ENCODE peak calls at places on chromosomes 4 and X, in ten cellular contexts. One of them, this sample, is unnamed.

GRCh38 chr4:93747220-93747619 is 81.3 kb upstream of the ATOH1 start:
- DNase-seq in suprapubic skin: no peak
- DNase-seq in OCI-LY7: no peak
- DNase-seq in tibial artery: no peak
- DNase-seq in H9: no peak
- DNase-seq in retinal pigment epithelial cell: no peak
- DNase-seq in natural killer cell: no peak
- DNase-seq in Peyer's patch: no peak
- DNase-seq in fibroblast of mammary gland: no peak
- DNase-seq in left lung: no peak
- DNase-seq in this sample: no peak

GRCh38 chr4:139849219-139849618 is 183.6 kb downstream of the MGST2 start:
- DNase-seq in natural killer cell: no peak
- DNase-seq in H9: no peak
- DNase-seq in Peyer's patch: no peak
- DNase-seq in left lung: no peak
- DNase-seq in fibroblast of mammary gland: no peak
- DNase-seq in tibial artery: no peak
- DNase-seq in suprapubic skin: no peak
- DNase-seq in OCI-LY7: no peak
- DNase-seq in retinal pigment epithelial cell: no peak
- DNase-seq in this sample: no peak

GRCh38 chr4:165101641-165102040 is 11.0 kb downstream of the TMEM192 start:
- DNase-seq in OCI-LY7: no peak
- DNase-seq in retinal pigment epithelial cell: no peak
- DNase-seq in tibial artery: no peak
- DNase-seq in H9: no peak
- DNase-seq in natural killer cell: no peak
- DNase-seq in suprapubic skin: no peak
- DNase-seq in left lung: no peak
- DNase-seq in fibroblast of mammary gland: no peak
- DNase-seq in Peyer's patch: no peak
- DNase-seq in this sample: no peak

GRCh38 chr4:165368114-165368513 is 10.7 kb upstream of the CPE start:
- DNase-seq in fibroblast of mammary gland: no peak
- DNase-seq in retinal pigment epithelial cell: no peak
- DNase-seq in suprapubic skin: no peak
- DNase-seq in Peyer's patch: no peak
- DNase-seq in OCI-LY7: no peak
- DNase-seq in left lung: no peak
- DNase-seq in H9: no peak
- DNase-seq in tibial artery: no peak
- DNase-seq in natural killer cell: no peak
- DNase-seq in this sample: no peak

GRCh38 chr4:115366390-115366789 is 253.0 kb upstream of the NDST4 start:
- DNase-seq in left lung: no peak
- DNase-seq in suprapubic skin: no peak
- DNase-seq in natural killer cell: no peak
- DNase-seq in H9: no peak
- DNase-seq in tibial artery: no peak
- DNase-seq in OCI-LY7: no peak
- DNase-seq in fibroblast of mammary gland: no peak
- DNase-seq in retinal pigment epithelial cell: no peak
- DNase-seq in Peyer's patch: no peak
- DNase-seq in this sample: no peak

GRCh38 chr4:112557676-112558411 is 41.9 kb upstream of the NEUROG2 start:
- DNase-seq in Peyer's patch: no peak
- DNase-seq in OCI-LY7: no peak
- DNase-seq in left lung: no peak
- DNase-seq in retinal pigment epithelial cell: no peak
- DNase-seq in H9: no peak
- DNase-seq in fibroblast of mammary gland: no peak
- DNase-seq in natural killer cell: no peak
- DNase-seq in tibial artery: no peak
- DNase-seq in suprapubic skin: no peak
- DNase-seq in this sample: no peak

GRCh38 chr4:139901516-139902327 is 236.1 kb downstream of the MGST2 start:
- DNase-seq in natural killer cell: no peak
- DNase-seq in OCI-LY7: no peak
- DNase-seq in suprapubic skin: no peak
- DNase-seq in tibial artery: no peak
- DNase-seq in retinal pigment epithelial cell: no peak
- DNase-seq in H9: no peak
- DNase-seq in Peyer's patch: no peak
- DNase-seq in left lung: no peak
- DNase-seq in fibroblast of mammary gland: peak
- DNase-seq in this sample: no peak

GRCh38 chr4:2071252-2071911 is 12.3 kb downstream of the NAT8L start:
- DNase-seq in H9: no peak
- DNase-seq in fibroblast of mammary gland: no peak
- DNase-seq in Peyer's patch: no peak
- DNase-seq in left lung: no peak
- DNase-seq in OCI-LY7: no peak
- DNase-seq in retinal pigment epithelial cell: no peak
- DNase-seq in natural killer cell: no peak
- DNase-seq in tibial artery: peak
- DNase-seq in suprapubic skin: peak
- DNase-seq in this sample: no peak

GRCh38 chr4:153242848-153243324 is 38.6 kb downstream of the TRIM2 start:
- DNase-seq in retinal pigment epithelial cell: no peak
- DNase-seq in OCI-LY7: no peak
- DNase-seq in left lung: no peak
- DNase-seq in natural killer cell: no peak
- DNase-seq in H9: no peak
- DNase-seq in tibial artery: no peak
- DNase-seq in Peyer's patch: no peak
- DNase-seq in fibroblast of mammary gland: no peak
- DNase-seq in suprapubic skin: no peak
- DNase-seq in this sample: no peak

GRCh38 chr4:66855956-66856355 is 689.3 kb downstream of the CENPC start:
- DNase-seq in OCI-LY7: no peak
- DNase-seq in fibroblast of mammary gland: peak
- DNase-seq in retinal pigment epithelial cell: peak
- DNase-seq in H9: no peak
- DNase-seq in tibial artery: no peak
- DNase-seq in left lung: no peak
- DNase-seq in suprapubic skin: no peak
- DNase-seq in natural killer cell: no peak
- DNase-seq in Peyer's patch: no peak
- DNase-seq in this sample: no peak

DNA sequence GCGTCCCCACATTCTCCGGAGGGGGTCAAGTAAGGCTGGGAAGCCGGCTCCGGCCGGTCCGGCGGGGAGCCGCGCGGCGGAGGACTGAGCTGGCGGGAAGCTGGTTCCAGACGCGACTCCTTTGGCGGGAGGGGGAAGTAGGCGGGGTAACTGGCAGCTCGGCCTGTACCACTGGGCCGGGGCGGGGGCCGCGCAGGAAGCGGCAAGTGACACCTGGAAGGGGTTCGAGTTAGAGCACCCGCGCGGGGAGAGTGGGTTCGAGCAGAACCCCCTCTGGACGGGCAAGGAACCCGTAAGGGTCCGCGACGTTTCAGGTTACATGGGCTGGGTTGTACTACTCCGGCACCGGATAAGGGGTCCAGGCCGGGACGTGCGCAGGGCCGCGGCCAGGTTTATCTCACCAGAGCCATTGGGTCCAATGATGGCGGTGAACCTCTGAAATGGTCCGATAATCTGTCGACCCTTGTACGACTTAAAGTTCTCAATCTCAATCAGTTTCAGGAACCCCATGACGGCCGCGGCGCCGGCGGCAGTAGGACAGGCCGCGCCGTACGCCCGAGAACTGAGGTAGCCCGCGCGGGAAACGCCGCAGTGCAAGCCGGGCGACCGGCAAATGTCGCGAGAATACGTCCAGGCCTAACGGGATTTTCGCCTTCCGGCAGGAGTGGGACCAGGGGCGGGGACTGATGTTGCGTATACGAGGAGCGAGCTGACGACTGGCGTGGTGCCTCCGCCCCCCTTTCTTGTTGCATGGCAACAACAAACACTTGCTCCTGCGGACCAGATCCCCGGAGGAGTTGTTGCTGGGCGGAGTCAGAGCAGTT is at the start of the genes RIBC1 and SMC1A:
- DNase-seq in fibroblast of mammary gland: peak
- DNase-seq in suprapubic skin: peak
- DNase-seq in retinal pigment epithelial cell: peak
- DNase-seq in OCI-LY7: peak
- DNase-seq in left lung: peak
- DNase-seq in tibial artery: peak
- DNase-seq in natural killer cell: peak
- DNase-seq in H9: peak
- DNase-seq in Peyer's patch: peak
- DNase-seq in this sample: peak
- TF ChIP-seq CTCF in fibroblast of mammary gland: no peak
- TF ChIP-seq CTCF in suprapubic skin: no peak
- TF ChIP-seq CTCF in retinal pigment epithelial cell: no peak
- TF ChIP-seq CTCF in OCI-LY7: no peak
- TF ChIP-seq CTCF in left lung: no peak
- TF ChIP-seq CTCF in tibial artery: no peak
- TF ChIP-seq CTCF in natural killer cell: no peak
- TF ChIP-seq CTCF in H9: no peak
- TF ChIP-seq CTCF in Peyer's patch: peak
- TF ChIP-seq CTCF in this sample: no peak

GRCh38 chr4:161813889-161814288 is 349.9 kb downstream of the FSTL5 start:
- DNase-seq in OCI-LY7: no peak
- DNase-seq in Peyer's patch: no peak
- DNase-seq in left lung: no peak
- DNase-seq in natural killer cell: no peak
- DNase-seq in suprapubic skin: no peak
- DNase-seq in H9: no peak
- DNase-seq in fibroblast of mammary gland: no peak
- DNase-seq in retinal pigment epithelial cell: no peak
- DNase-seq in tibial artery: no peak
- DNase-seq in this sample: no peak
- TF ChIP-seq CTCF in OCI-LY7: no peak
- TF ChIP-seq CTCF in Peyer's patch: no peak
- TF ChIP-seq CTCF in left lung: no peak
- TF ChIP-seq CTCF in natural killer cell: no peak
- TF ChIP-seq CTCF in suprapubic skin: no peak
- TF ChIP-seq CTCF in H9: no peak
- TF ChIP-seq CTCF in fibroblast of mammary gland: no peak
- TF ChIP-seq CTCF in retinal pigment epithelial cell: no peak
- TF ChIP-seq CTCF in tibial artery: no peak
- TF ChIP-seq CTCF in this sample: no peak

DNA sequence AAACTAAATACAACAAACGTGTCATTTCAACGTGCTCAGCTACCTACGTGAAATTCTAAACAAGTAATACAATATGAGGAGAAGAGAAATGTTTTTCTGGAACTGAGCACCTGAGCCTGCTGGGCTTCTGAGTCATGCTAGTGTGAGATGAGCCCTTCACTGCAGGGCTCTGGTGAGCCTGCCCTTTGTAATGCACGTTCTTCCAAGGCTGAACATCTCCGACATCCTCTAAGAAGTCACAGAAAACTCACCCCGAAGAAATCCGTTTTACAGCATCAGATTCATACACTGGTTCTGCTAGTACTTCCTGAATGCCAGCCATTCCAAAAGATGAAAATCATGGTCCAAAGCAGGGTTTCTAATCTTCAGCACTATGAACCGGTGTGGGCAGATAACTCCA is 157.1 kb downstream of the AMELX start:
- DNase-seq in Peyer's patch: no peak
- DNase-seq in left lung: no peak
- DNase-seq in OCI-LY7: no peak
- DNase-seq in natural killer cell: no peak
- DNase-seq in fibroblast of mammary gland: no peak
- DNase-seq in retinal pigment epithelial cell: no peak
- DNase-seq in tibial artery: no peak
- DNase-seq in suprapubic skin: no peak
- DNase-seq in H9: no peak
- DNase-seq in this sample: no peak
- TF ChIP-seq CTCF in Peyer's patch: no peak
- TF ChIP-seq CTCF in left lung: no peak
- TF ChIP-seq CTCF in OCI-LY7: no peak
- TF ChIP-seq CTCF in natural killer cell: no peak
- TF ChIP-seq CTCF in fibroblast of mammary gland: no peak
- TF ChIP-seq CTCF in retinal pigment epithelial cell: no peak
- TF ChIP-seq CTCF in tibial artery: no peak
- TF ChIP-seq CTCF in suprapubic skin: no peak
- TF ChIP-seq CTCF in H9: no peak
- TF ChIP-seq CTCF in this sample: no peak

GRCh38 chr4:15003891-15004700 is 1.8 kb downstream of the CPEB2 start:
- DNase-seq in left lung: peak
- DNase-seq in suprapubic skin: peak
- DNase-seq in H9: peak
- DNase-seq in tibial artery: peak
- DNase-seq in OCI-LY7: peak
- DNase-seq in Peyer's patch: peak
- DNase-seq in natural killer cell: peak
- DNase-seq in fibroblast of mammary gland: no peak
- DNase-seq in retinal pigment epithelial cell: no peak
- DNase-seq in this sample: peak

GRCh38 chr4:15005474-15006115 is 3.3 kb downstream of the CPEB2 start:
- DNase-seq in fibroblast of mammary gland: no peak
- DNase-seq in retinal pigment epithelial cell: no peak
- DNase-seq in left lung: no peak
- DNase-seq in natural killer cell: no peak
- DNase-seq in OCI-LY7: no peak
- DNase-seq in suprapubic skin: no peak
- DNase-seq in tibial artery: no peak
- DNase-seq in Peyer's patch: no peak
- DNase-seq in H9: no peak
- DNase-seq in this sample: no peak

GRCh38 chr4:15006416-15007024 is 4.2 kb downstream of the CPEB2 start:
- DNase-seq in suprapubic skin: no peak
- DNase-seq in natural killer cell: no peak
- DNase-seq in H9: no peak
- DNase-seq in fibroblast of mammary gland: peak
- DNase-seq in OCI-LY7: peak
- DNase-seq in retinal pigment epithelial cell: no peak
- DNase-seq in left lung: no peak
- DNase-seq in Peyer's patch: no peak
- DNase-seq in tibial artery: no peak
- DNase-seq in this sample: no peak

GRCh38 chr4:15003441-15003890 is 1.2 kb downstream of the CPEB2 start:
- DNase-seq in tibial artery: peak
- DNase-seq in suprapubic skin: peak
- DNase-seq in OCI-LY7: peak
- DNase-seq in retinal pigment epithelial cell: no peak
- DNase-seq in fibroblast of mammary gland: no peak
- DNase-seq in left lung: peak
- DNase-seq in natural killer cell: peak
- DNase-seq in H9: peak
- DNase-seq in Peyer's patch: peak
- DNase-seq in this sample: peak

DNA sequence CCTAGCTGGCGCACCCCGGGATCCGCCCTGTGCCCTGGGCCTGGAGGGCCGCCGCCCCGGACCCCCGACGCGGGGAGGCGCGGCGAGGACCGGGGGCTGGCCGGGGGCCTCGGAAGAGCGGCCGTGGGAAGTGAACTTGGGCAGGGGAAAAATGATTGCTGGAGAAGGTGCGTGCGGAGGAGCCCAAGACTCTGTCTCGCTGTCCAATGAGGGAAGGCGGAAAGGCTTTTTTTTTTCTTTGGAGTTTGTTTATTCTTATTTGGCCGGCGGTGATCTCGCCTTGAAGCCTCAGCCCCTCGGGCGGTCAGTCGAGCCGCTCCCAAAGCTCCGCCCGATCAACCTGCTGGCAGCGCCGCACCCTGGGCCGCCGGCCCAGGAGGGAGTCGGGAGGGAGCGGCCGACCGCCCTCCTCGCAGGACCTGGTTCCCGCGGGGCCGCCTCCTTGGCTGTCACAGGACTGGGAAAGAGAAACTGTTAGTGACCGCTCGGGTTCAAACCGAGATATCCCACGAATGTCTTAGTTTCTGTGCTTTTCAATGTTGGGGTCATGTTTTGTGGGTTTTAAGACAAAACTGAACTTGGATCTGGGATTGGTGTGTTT is 2.5 kb downstream of the CPEB2 start:
- DNase-seq in retinal pigment epithelial cell: no peak
- DNase-seq in Peyer's patch: peak
- DNase-seq in left lung: peak
- DNase-seq in fibroblast of mammary gland: peak
- DNase-seq in H9: peak
- DNase-seq in tibial artery: peak
- DNase-seq in suprapubic skin: peak
- DNase-seq in OCI-LY7: peak
- DNase-seq in natural killer cell: peak
- DNase-seq in this sample: peak
- TF ChIP-seq CTCF in retinal pigment epithelial cell: no peak
- TF ChIP-seq CTCF in Peyer's patch: no peak
- TF ChIP-seq CTCF in left lung: no peak
- TF ChIP-seq CTCF in fibroblast of mammary gland: no peak
- TF ChIP-seq CTCF in H9: no peak
- TF ChIP-seq CTCF in tibial artery: no peak
- TF ChIP-seq CTCF in suprapubic skin: no peak
- TF ChIP-seq CTCF in OCI-LY7: peak
- TF ChIP-seq CTCF in natural killer cell: no peak
- TF ChIP-seq CTCF in this sample: no peak